ENCODE peak calls at places on chromosomes 16 and 17, in seven cellular contexts. U is aorta; Y is activated CD8-positive, alpha-beta T cell treated with anti-CD3 and anti-CD28 coated beads, Interleukin-2, amount 10 ng/mL, durations not matched to agents 7 days and 5 days; W is left lobe of liver; I is left lung; B is A549; E is pancreas. A is an unnamed sample.

GRCh38 chr16:9112166-9112843 is 20.9 kb downstream of the HAPSTR1 start:
- ATAC-seq in U (no peak), Y (no peak), W (peak), I (peak), B (peak), E (peak), A (no peak)

GRCh38 chr17:9937164-9937835 is 32.2 kb upstream of the RCVRN start:
- ATAC-seq in U (peak), Y (no peak), W (no peak), I (peak), B (peak), E (no peak), A (no peak)

GRCh38 chr16:369275-369865 is 968 bp downstream of the MRPL28 start:
- ATAC-seq in U (no peak), Y (no peak), W (no peak), I (no peak), B (no peak), E (no peak), A (no peak)

GRCh38 chr16:24853169-24853824 is 7.5 kb downstream of the SLC5A11 start:
- ATAC-seq in U (no peak), Y (no peak), W (no peak), I (no peak), B (peak), E (no peak), A (no peak)

GRCh38 chr16:49458656-49459445 is 85.2 kb downstream of the C16orf78 start:
- ATAC-seq in U (no peak), Y (no peak), W (no peak), I (no peak), B (no peak), E (no peak), A (no peak)

GRCh38 chr16:10965440-10966039 is 21.2 kb downstream of the CLEC16A start:
- ATAC-seq in U (no peak), Y (no peak), W (no peak), I (no peak), B (no peak), E (no peak), A (no peak)

GRCh38 chr17:42154514-42154883 is 290 bp downstream of the RAB5C start:
- ATAC-seq in U (no peak), Y (peak), W (no peak), I (no peak), B (no peak), E (no peak), A (peak)

GRCh38 chr16:89815639-89816348 is 653 bp downstream of the FANCA start:
- ATAC-seq in U (no peak), Y (peak), W (no peak), I (no peak), B (peak), E (no peak), A (peak)

GRCh38 chr17:41737680-41738023 is 3.2 kb upstream of the HAP1 start:
- ATAC-seq in U (no peak), Y (peak), W (peak), I (no peak), B (peak), E (peak), A (peak)

GRCh38 chr16:74731853-74732477 is 31.3 kb upstream of the MLKL start:
- ATAC-seq in U (no peak), Y (no peak), W (no peak), I (no peak), B (no peak), E (no peak), A (no peak)

GRCh38 chr17:79874329-79874981 is 35.2 kb upstream of the CBX4 start:
- ATAC-seq in U (no peak), Y (peak), W (peak), I (peak), B (peak), E (peak), A (peak)

GRCh38 chr17:46002973-46003316 is 3.9 kb downstream of the STH start:
- ATAC-seq in U (no peak), Y (no peak), W (no peak), I (no peak), B (no peak), E (no peak), A (peak)

GRCh38 chr16:54936086-54936978 is 5.7 kb downstream of the IRX5 start:
- ATAC-seq in U (no peak), Y (peak), W (peak), I (no peak), B (no peak), E (no peak), A (no peak)

GRCh38 chr16:5906351-5906750 is 808.8 kb upstream of the EEF2KMT start:
- ATAC-seq in U (no peak), Y (no peak), W (no peak), I (no peak), B (no peak), E (no peak), A (no peak)

GRCh38 chr16:67481561-67482259 is 753 bp upstream of the ATP6V0D1 start:
- ATAC-seq in U (peak), Y (peak), W (peak), I (peak), B (peak), E (peak), A (peak)

GRCh38 chr17:12530126-12530525 is 135.6 kb upstream of the MYOCD start:
- ATAC-seq in U (no peak), Y (no peak), W (no peak), I (no peak), B (no peak), E (no peak), A (no peak)

GRCh38 chr17:5508855-5509254 is 22.5 kb downstream of the MIS12 start:
- ATAC-seq in U (no peak), Y (no peak), W (no peak), I (no peak), B (peak), E (no peak), A (peak)

GRCh38 chr17:35879748-35880654 is at the start of gene CCL5:
- ATAC-seq in U (no peak), Y (peak), W (peak), I (peak), B (peak), E (no peak), A (no peak)

GRCh38 chr17:9977175-9977574 is 72.1 kb upstream of the RCVRN start:
- ATAC-seq in U (no peak), Y (no peak), W (no peak), I (peak), B (no peak), E (no peak), A (no peak)

GRCh38 chr17:50451943-50452626 is 16.6 kb downstream of the CHAD start:
- ATAC-seq in U (no peak), Y (no peak), W (no peak), I (peak), B (no peak), E (no peak), A (no peak)

GRCh38 chr16:54455021-54455725 is 168.6 kb upstream of the IRX3 start:
- ATAC-seq in U (no peak), Y (no peak), W (no peak), I (no peak), B (no peak), E (no peak), A (no peak)

GRCh38 chr16:24853830-24854229 is 8.1 kb downstream of the SLC5A11 start:
- ATAC-seq in U (no peak), Y (no peak), W (no peak), I (no peak), B (peak), E (no peak), A (peak)

GRCh38 chr17:28916302-28916934 is 13.5 kb upstream of the DHRS13 start:
- ATAC-seq in U (peak), Y (peak), W (peak), I (peak), B (peak), E (peak), A (peak)

GRCh38 chr16:19127205-19127604 is 13.4 kb downstream of the ITPRIPL2 start:
- ATAC-seq in U (no peak), Y (no peak), W (no peak), I (no peak), B (no peak), E (no peak), A (no peak)

GRCh38 chr16:88953003-88953690 is 23.9 kb downstream of the CBFA2T3 start:
- ATAC-seq in U (no peak), Y (no peak), W (no peak), I (no peak), B (no peak), E (no peak), A (peak)

GRCh38 chr17:17080781-17081180 is 38.5 kb downstream of the MPRIP start:
- ATAC-seq in U (no peak), Y (no peak), W (no peak), I (no peak), B (no peak), E (no peak), A (no peak)

GRCh38 chr16:69830534-69831211 is 68.5 kb downstream of the WWP2 start:
- ATAC-seq in U (no peak), Y (no peak), W (no peak), I (peak), B (peak), E (no peak), A (peak)

GRCh38 chr16:87550510-87550961 is 51.8 kb upstream of the JPH3 start:
- ATAC-seq in U (peak), Y (peak), W (peak), I (peak), B (peak), E (no peak), A (peak)

GRCh38 chr16:56450275-56450889 is 750 bp downstream of the NUDT21 start:
- ATAC-seq in U (no peak), Y (no peak), W (no peak), I (no peak), B (no peak), E (no peak), A (peak)

GRCh38 chr16:31157136-31157535 is 7.3 kb upstream of the PRSS36 start:
- ATAC-seq in U (no peak), Y (no peak), W (peak), I (peak), B (no peak), E (peak), A (peak)

GRCh38 chr17:45143767-45144198 is 4.5 kb upstream of the HEXIM1 start:
- ATAC-seq in U (peak), Y (no peak), W (peak), I (peak), B (no peak), E (no peak), A (no peak)

GRCh38 chr17:35900280-35900679 is 20.1 kb upstream of the CCL5 start:
- ATAC-seq in U (no peak), Y (no peak), W (no peak), I (no peak), B (no peak), E (no peak), A (no peak)

GRCh38 chr17:20234266-20234665 is 225.1 kb downstream of the SPECC1 start:
- ATAC-seq in U (no peak), Y (peak), W (no peak), I (no peak), B (no peak), E (no peak), A (no peak)